ENCODE peak calls at places on chromosomes 1 and 21, in nine cellular contexts. U is GM12865, Z is AG10803, F is Calu3, W is progenitor cell of endocrine pancreas, L is uterus, D is left ventricle myocardium inferior, K is lung, G is psoas muscle. X is an unnamed sample.

GRCh38 chr1:51489472-51489871 is 29.6 kb downstream of the EPS15 start:
- DNase-seq in U (no peak), W (no peak), L (no peak), Z (no peak), K (no peak), G (no peak), D (no peak), F (no peak), X (no peak)

GRCh38 chr1:223010552-223011229 is 132.4 kb downstream of the TLR5 start:
- DNase-seq in L (no peak), K (no peak), Z (peak; percentile 29), F (no peak), G (no peak), W (no peak), D (no peak), U (no peak), X (peak; percentile 24)

GRCh38 chr1:215776336-215776735 is 209.2 kb downstream of the KCTD3 start:
- DNase-seq in K (no peak), G (no peak), D (no peak), L (no peak), U (no peak), W (no peak), F (no peak), Z (no peak), X (no peak)

GRCh38 chr1:93442276-93442675 is 5.6 kb upstream of the FNBP1L start:
- DNase-seq in D (no peak), Z (peak; percentile 76), F (peak; percentile 58), W (no peak), L (no peak), K (peak; percentile 54), G (no peak), U (no peak), X (peak; percentile 79)

GRCh38 chr1:24964811-24965570 is 34.9 kb upstream of the RUNX3 start:
- DNase-seq in L (no peak), K (no peak), F (no peak), G (peak; percentile 34), W (no peak), Z (peak; percentile 23), D (no peak), U (peak; percentile 99), X (no peak)

GRCh38 chr1:68232354-68233148 is at the start of gene WLS:
- DNase-seq in U (no peak), D (peak; percentile 82), L (peak; percentile 81), K (peak; percentile 73), W (peak; percentile 59), G (peak; percentile 76), F (peak; percentile 65), Z (peak; percentile 56), X (peak; percentile 58)

GRCh38 chr1:29339176-29339575 is 102.9 kb downstream of the PTPRU start:
- DNase-seq in K (no peak), L (no peak), G (no peak), W (no peak), U (no peak), F (no peak), Z (no peak), D (no peak), X (no peak)

GRCh38 chr1:84174051-84174556 is 30.0 kb downstream of the PRKACB start:
- DNase-seq in D (no peak), G (no peak), F (peak; percentile 29), U (no peak), K (no peak), Z (peak; percentile 37), L (no peak), W (no peak), X (peak; percentile 44)

GRCh38 chr1:31434101-31434871 is 21.3 kb downstream of the SERINC2 start:
- DNase-seq in G (no peak), D (no peak), F (no peak), W (no peak), L (no peak), K (no peak), U (no peak), Z (no peak), X (no peak)

GRCh38 chr1:151716771-151717631 is at the start of gene CELF3:
- DNase-seq in Z (no peak), W (peak; percentile 37), U (peak; percentile 7), K (no peak), D (no peak), G (no peak), F (no peak), L (no peak), X (no peak)

GRCh38 chr1:23394664-23395063 is 25.0 kb upstream of the ZNF436 start:
- DNase-seq in U (no peak), L (peak; percentile 89), W (no peak), G (peak; percentile 90), K (peak; percentile 66), D (peak; percentile 88), F (no peak), Z (peak; percentile 96), X (peak; percentile 62)

GRCh38 chr1:97210302-97210701 is 488.7 kb downstream of the PTBP2 start:
- DNase-seq in G (no peak), W (no peak), U (no peak), Z (peak; percentile 14), D (no peak), L (no peak), F (no peak), K (no peak), X (no peak)

GRCh38 chr1:209601809-209602657 is 18.5 kb downstream of the CAMK1G start:
- DNase-seq in L (no peak), F (peak; percentile 61), G (no peak), Z (peak; percentile 48), W (no peak), D (no peak), K (no peak), U (peak; percentile 53), X (peak; percentile 49)

GRCh38 chr1:54335396-54336056 is 70.7 kb downstream of the SSBP3 start:
- DNase-seq in L (peak; percentile 87), D (peak; percentile 58), W (no peak), Z (peak; percentile 96), G (peak; percentile 67), U (no peak), K (peak; percentile 66), F (no peak), X (peak; percentile 90)

GRCh38 chr1:55646181-55646580 is 431.0 kb upstream of the USP24 start:
- DNase-seq in K (no peak), Z (no peak), U (no peak), W (no peak), D (no peak), L (no peak), G (no peak), F (no peak), X (no peak)

GRCh38 chr1:181141431-181141910 is 53.0 kb downstream of the IER5 start:
- DNase-seq in K (no peak), Z (peak; percentile 76), F (peak; percentile 55), L (no peak), G (no peak), D (no peak), U (no peak), W (no peak), X (peak; percentile 89)

DNA sequence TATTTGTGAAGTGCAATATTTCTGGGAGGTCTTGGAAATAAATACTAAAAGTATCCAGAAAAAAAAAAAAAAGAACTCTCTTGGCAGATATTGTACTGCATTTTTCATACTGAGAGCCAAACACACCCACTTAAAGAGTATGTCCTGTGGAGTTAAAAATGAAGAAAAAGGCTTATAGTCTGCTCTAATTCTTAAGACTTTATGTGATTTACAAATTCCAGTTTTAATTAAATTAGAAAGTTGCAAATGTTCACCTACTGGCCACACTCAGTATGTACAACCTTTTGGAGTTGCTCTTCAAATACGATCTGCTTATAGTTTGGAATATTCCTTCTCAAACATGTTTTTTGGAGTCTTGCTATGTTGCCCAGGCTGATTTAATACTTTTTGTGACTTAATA is 107.6 kb downstream of the LEPR start:
- DNase-seq in F (no peak), W (no peak), K (no peak), G (no peak), U (no peak), Z (no peak), L (no peak), D (no peak), X (no peak)
- TF ChIP-seq CTCF in F (peak; percentile 25), W (peak; percentile 57), K (no peak), G (peak; percentile 25), U (no peak), Z (peak; percentile 38), L (no peak), D (peak; percentile 28), X (peak; percentile 83)

GRCh38 chr21:32415451-32415850 is 2.9 kb downstream of the EVA1C start:
- DNase-seq in Z (no peak), D (no peak), K (no peak), F (no peak), G (no peak), U (no peak), L (no peak), W (no peak), X (no peak)

GRCh38 chr21:32415999-32416398 is 3.5 kb downstream of the EVA1C start:
- DNase-seq in K (no peak), W (no peak), L (no peak), F (no peak), Z (no peak), G (no peak), U (no peak), D (no peak), X (no peak)

GRCh38 chr21:32412998-32413504 is 545 bp downstream of the EVA1C start:
- DNase-seq in K (peak; percentile 65), W (no peak), G (peak; percentile 39), Z (no peak), D (peak; percentile 49), U (no peak), L (peak; percentile 63), F (peak; percentile 4), X (no peak)

GRCh38 chr21:32413697-32414578 is 1.4 kb downstream of the EVA1C start:
- DNase-seq in K (peak; percentile 86), W (no peak), G (peak; percentile 46), L (peak; percentile 74), U (no peak), D (no peak), F (no peak), Z (no peak), X (no peak)

GRCh38 chr21:32414579-32415358 is 2.3 kb downstream of the EVA1C start:
- DNase-seq in W (no peak), F (peak; percentile 8), K (no peak), Z (no peak), D (no peak), L (no peak), U (no peak), G (no peak), X (peak; percentile 60)
- TF ChIP-seq CTCF in W (peak; percentile 17), F (no peak), K (no peak), Z (peak; percentile 62), D (peak; percentile 44), L (peak; percentile 57), U (no peak), G (no peak), X (peak; percentile 79)

DNA sequence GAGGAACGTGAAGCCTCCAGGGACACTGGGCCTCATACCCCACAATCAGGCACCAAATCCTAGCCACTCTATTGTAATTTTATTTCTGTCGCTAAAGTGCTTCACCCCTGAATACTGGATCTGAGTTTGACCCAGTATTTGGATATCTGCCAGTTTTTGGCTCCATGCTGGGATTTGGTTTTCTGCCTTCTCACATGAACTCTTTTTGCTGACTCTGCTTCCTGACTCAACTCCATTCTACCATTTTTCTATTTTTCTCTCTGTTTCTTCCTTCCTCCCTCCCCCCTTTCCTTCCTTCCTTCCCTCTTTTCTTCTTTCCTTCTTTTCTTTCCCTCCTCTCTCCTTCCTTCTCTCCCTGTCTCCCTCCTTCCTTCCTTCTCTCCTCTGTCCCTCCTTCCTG is 151.3 kb upstream of the GJB5 start:
- DNase-seq in W (no peak), G (no peak), Z (no peak), F (no peak), K (no peak), U (no peak), D (no peak), L (no peak), X (no peak)
- TF ChIP-seq CTCF in W (no peak), G (no peak), Z (no peak), F (no peak), K (no peak), U (no peak), D (no peak), L (no peak), X (no peak)

GRCh38 chr1:192167941-192168685 is 9.9 kb downstream of the RGS18 start:
- DNase-seq in L (no peak), Z (no peak), D (no peak), G (no peak), K (no peak), U (no peak), W (no peak), F (no peak), X (no peak)
- TF ChIP-seq CTCF in L (no peak), Z (no peak), D (no peak), G (no peak), K (no peak), U (no peak), W (no peak), F (no peak), X (no peak)